ENCODE peak calls at places on chromosomes 2 and 18, in six cellular contexts. I, U, N, Q, H and B are unnamed samples.
A peak's percentile ranks its signal among the peaks of the same experiment; 100 is the strongest.

GRCh38 chr18:986071-986470 is 81.4 kb downstream of the ADCYAP1 start:
- DNase-seq in N (no peak), H (no peak), U (peak; percentile 16), I (no peak), Q (no peak), B (peak; percentile 46)

GRCh38 chr2:10398496-10398895 is 49.6 kb downstream of the ODC1 start:
- DNase-seq in N (no peak), I (no peak), Q (no peak), H (no peak), U (no peak), B (no peak)

GRCh38 chr18:8669571-8669970 is 35.8 kb upstream of the MTCL1 start:
- DNase-seq in H (no peak), Q (no peak), I (no peak), N (no peak), U (no peak), B (no peak)

GRCh38 chr2:143181494-143181893 is 52.3 kb downstream of the ARHGAP15 start:
- DNase-seq in N (no peak), Q (no peak), U (no peak), I (no peak), H (no peak), B (no peak)

GRCh38 chr2:39313575-39313974 is 69.8 kb upstream of the CDKL4 start:
- DNase-seq in U (no peak), H (peak; percentile 93), Q (peak; percentile 73), I (no peak), N (peak; percentile 70), B (peak; percentile 86)

GRCh38 chr2:39671606-39672005 is 5.9 kb downstream of the TMEM178A start:
- DNase-seq in I (no peak), Q (no peak), H (no peak), N (no peak), U (no peak), B (no peak)

GRCh38 chr18:853471-853870 is 41.4 kb upstream of the YES1 start:
- DNase-seq in I (no peak), U (no peak), N (no peak), H (no peak), Q (no peak), B (peak; percentile 61)

GRCh38 chr2:57497489-57498096 is 549.0 kb upstream of the VRK2 start:
- DNase-seq in U (peak; percentile 49), I (peak; percentile 57), H (peak; percentile 60), N (peak; percentile 50), Q (peak; percentile 77), B (peak; percentile 11)

GRCh38 chr2:219574509-219575311 is 2.6 kb downstream of the INHA start:
- DNase-seq in Q (no peak), N (no peak), I (no peak), U (no peak), H (no peak), B (no peak)

GRCh38 chr2:196515608-196516007 is 123.9 kb upstream of the CCDC150 start:
- DNase-seq in N (no peak), I (no peak), U (no peak), Q (no peak), H (no peak), B (no peak)

GRCh38 chr2:141968377-141968920 is 162.4 kb downstream of the LRP1B start:
- DNase-seq in Q (peak; percentile 63), N (peak; percentile 6), I (no peak), U (no peak), H (peak; percentile 55), B (no peak)

GRCh38 chr2:212646698-212647097 is 108.1 kb upstream of the ERBB4 start:
- DNase-seq in I (no peak), U (no peak), Q (peak; percentile 93), H (peak; percentile 70), N (peak; percentile 81), B (peak; percentile 82)

GRCh38 chr2:65024149-65024829 is 31.9 kb upstream of the CEP68 start:
- DNase-seq in N (peak; percentile 49), Q (peak; percentile 65), H (peak; percentile 74), U (no peak), I (no peak), B (peak; percentile 43)

GRCh38 chr18:76231402-76231801 is 263.6 kb downstream of the ZNF516 start:
- DNase-seq in I (no peak), N (no peak), H (no peak), U (peak; percentile 22), Q (no peak), B (no peak)

GRCh38 chr2:54629914-54630609 is 93.4 kb upstream of the EML6 start:
- DNase-seq in H (peak; percentile 70), N (peak; percentile 89), Q (peak; percentile 79), I (peak; percentile 53), U (no peak), B (peak; percentile 31)